ENCODE peak calls at places on chromosomes 13 and 19, in seven cellular contexts. V is left cardiac atrium, Y is RWPE2, K is natural killer cell, T is lower lobe of right lung, J is left lobe of liver, Q is activated B cell treated with CpG ODN at 0.5 μM for 24 hours. O is an unnamed sample.

GRCh38 chr13:103866041-103866440 is 799.8 kb upstream of the SLC10A2 start:
- ATAC-seq in J (no peak), T (no peak), K (no peak), Y (no peak), V (no peak), Q (no peak), O (no peak)

GRCh38 chr13:46896346-46897138 is at the start of gene HTR2A:
- ATAC-seq in T (peak), J (peak), K (no peak), Q (no peak), V (peak), Y (peak), O (no peak)

GRCh38 chr19:41392775-41393174 is 4.4 kb downstream of the EXOSC5 start:
- ATAC-seq in V (no peak), J (no peak), Y (no peak), Q (no peak), T (no peak), K (no peak), O (no peak)

GRCh38 chr19:51607920-51608562 is 22.2 kb downstream of the SIGLEC5 start:
- ATAC-seq in K (peak), J (peak), T (peak), Q (no peak), V (peak), Y (peak), O (no peak)

GRCh38 chr13:75841905-75842304 is 205.8 kb downstream of the LMO7 start:
- ATAC-seq in K (no peak), Y (no peak), Q (no peak), V (no peak), T (no peak), J (no peak), O (no peak)

GRCh38 chr13:49271264-49271663 is 23.5 kb downstream of the CDADC1 start:
- ATAC-seq in Y (no peak), V (no peak), J (no peak), K (no peak), T (no peak), Q (no peak), O (peak)

GRCh38 chr13:113350065-113350937 is 13.6 kb downstream of the GRTP1 start:
- ATAC-seq in J (no peak), T (no peak), V (no peak), Y (no peak), K (peak), Q (no peak), O (peak)

GRCh38 chr13:40639226-40639681 is 27.2 kb downstream of the FOXO1 start:
- ATAC-seq in V (peak), Y (no peak), Q (no peak), T (peak), J (peak), K (no peak), O (peak)

GRCh38 chr13:73299787-73300186 is 241.0 kb downstream of the KLF5 start:
- ATAC-seq in V (no peak), T (peak), Q (no peak), J (no peak), K (no peak), Y (no peak), O (no peak)

GRCh38 chr13:49314344-49314882 is 66.7 kb downstream of the CDADC1 start:
- ATAC-seq in Q (no peak), T (peak), V (peak), J (no peak), K (no peak), Y (no peak), O (no peak)

GRCh38 chr19:53553159-53553558 is 15.2 kb downstream of the ZNF331 start:
- ATAC-seq in T (no peak), Y (no peak), K (no peak), V (no peak), Q (peak), J (no peak), O (no peak)

GRCh38 chr19:57239982-57240310 is 486 bp upstream of the ZNF805 start:
- ATAC-seq in Q (no peak), V (no peak), J (no peak), Y (no peak), K (no peak), T (peak), O (no peak)

GRCh38 chr13:48580185-48580803 is 47.4 kb upstream of the RCBTB2 start:
- ATAC-seq in Y (no peak), J (peak), V (peak), K (peak), T (peak), Q (peak), O (no peak)

GRCh38 chr19:3028305-3029069 is 593 bp downstream of the TLE2 start:
- ATAC-seq in Y (peak), Q (peak), K (no peak), T (peak), V (peak), J (no peak), O (peak)

GRCh38 chr13:85497652-85498051 is 301.6 kb downstream of the SLITRK6 start:
- ATAC-seq in K (no peak), T (no peak), Q (no peak), V (peak), J (no peak), Y (peak), O (no peak)

GRCh38 chr19:40241809-40242384 is 15.4 kb upstream of the CCNP start:
- ATAC-seq in T (peak), V (peak), Q (no peak), Y (no peak), K (no peak), J (peak), O (no peak)

GRCh38 chr19:16337809-16338469 is 13.3 kb downstream of the KLF2 start:
- ATAC-seq in K (no peak), T (no peak), V (no peak), Q (no peak), Y (no peak), J (no peak), O (no peak)

GRCh38 chr19:55472463-55472862 is 4.0 kb upstream of the ZNF628 start:
- ATAC-seq in K (no peak), J (no peak), Y (peak), Q (no peak), T (peak), V (no peak), O (no peak)

GRCh38 chr13:21823949-21824348 is 153.1 kb downstream of the FGF9 start:
- ATAC-seq in Y (no peak), K (no peak), Q (no peak), J (no peak), T (no peak), V (no peak), O (no peak)

GRCh38 chr19:47001584-47001983 is 18.1 kb upstream of the NPAS1 start:
- ATAC-seq in K (no peak), T (no peak), V (no peak), J (peak), Q (no peak), Y (no peak), O (no peak)

GRCh38 chr19:42378225-42378929 is 11.7 kb downstream of the CNFN start:
- ATAC-seq in J (peak), T (no peak), Y (peak), Q (no peak), K (no peak), V (no peak), O (peak)

GRCh38 chr13:113653264-113654174 is 4.5 kb downstream of the ATP4B start:
- ATAC-seq in Y (no peak), Q (no peak), J (no peak), T (no peak), V (no peak), K (no peak), O (no peak)

GRCh38 chr13:46607768-46608553 is 55.0 kb downstream of the LRCH1 start:
- ATAC-seq in Y (no peak), Q (peak), K (no peak), J (peak), T (no peak), V (no peak), O (peak)

GRCh38 chr13:41463823-41464602 is 6.7 kb downstream of the RGCC start:
- ATAC-seq in J (no peak), K (no peak), T (peak), V (peak), Y (no peak), Q (peak), O (peak)

GRCh38 chr19:52219611-52220010 is 29.8 kb downstream of the PPP2R1A start:
- ATAC-seq in K (no peak), T (no peak), V (no peak), Y (no peak), J (no peak), Q (no peak), O (no peak)

GRCh38 chr13:113232208-113233003 is 23.0 kb downstream of the CUL4A start:
- ATAC-seq in T (no peak), Q (no peak), J (no peak), V (peak), Y (no peak), K (no peak), O (no peak)

GRCh38 chr13:113151745-113152707 is 6.4 kb upstream of the PROZ start:
- ATAC-seq in Q (peak), J (peak), T (no peak), Y (no peak), V (peak), K (no peak), O (no peak)

GRCh38 chr13:83221256-83221655 is 661.0 kb downstream of the SLITRK1 start:
- ATAC-seq in V (no peak), T (no peak), K (no peak), Q (no peak), J (no peak), Y (peak), O (no peak)

GRCh38 chr13:113996081-113996911 is 22.4 kb upstream of the C13orf46 start:
- ATAC-seq in V (no peak), Y (peak), Q (no peak), J (no peak), K (peak), T (no peak), O (no peak)

GRCh38 chr19:21472507-21472906 is 32.9 kb upstream of the ZNF429 start:
- ATAC-seq in J (no peak), T (peak), V (no peak), Q (no peak), Y (no peak), K (no peak), O (no peak)

GRCh38 chr13:25777509-25777908 is 274.3 kb downstream of the SHISA2 start:
- ATAC-seq in J (no peak), K (no peak), T (no peak), Q (no peak), Y (no peak), V (no peak), O (no peak)

GRCh38 chr19:6340493-6341201 is 7.2 kb upstream of the ACER1 start:
- ATAC-seq in Q (no peak), T (no peak), K (no peak), Y (no peak), V (no peak), J (no peak), O (peak)

GRCh38 chr19:13459351-13459750 is 46.9 kb downstream of the CACNA1A start:
- ATAC-seq in Y (no peak), V (no peak), K (no peak), J (no peak), T (no peak), Q (no peak), O (no peak)

GRCh38 chr13:30719521-30719914 is 15.8 kb upstream of the ALOX5AP start:
- ATAC-seq in V (no peak), Y (no peak), K (no peak), J (no peak), T (no peak), Q (no peak), O (no peak)

O was measured in stimulated activated memory B cell treated with anti-CD40 and anti-IgM and Interleukin-4, amounts not matched to agents 10 μg/mL and 1 μg/mL and 100 μg/mL, for 72 hours.